ENCODE peak calls at places on chromosomes 13 and 19, in seven cellular contexts. D, V, T, Z, Q, L and H are unnamed samples. For H4K20me1, the result is how much of the 10 kb centered on the place peaks cover.

GRCh38 chr19:43465468-43466120 is at the start of gene LYPD3:
- DNase-seq in T (no peak), Q (peak), Z (peak), L (no peak), D (peak), V (no peak), H (peak)

GRCh38 chr19:40443930-40444180 is 280 bp downstream of the SERTAD3 start:
- DNase-seq in Z (peak), T (peak), L (no peak), D (no peak), Q (no peak), V (no peak), H (no peak)

GRCh38 chr19:15195987-15196682 is 4.7 kb downstream of the NOTCH3 start:
- DNase-seq in V (no peak), Q (no peak), D (peak), Z (peak), L (no peak), T (no peak), H (peak)

GRCh38 chr13:43431279-43431678 is 355.5 kb downstream of the ENOX1 start:
- DNase-seq in V (no peak), Q (no peak), D (no peak), L (no peak), T (no peak), Z (peak), H (no peak)

GRCh38 chr13:20799726-20800416 is 26.1 kb upstream of the EEF1AKMT1 start:
- DNase-seq in L (peak), D (peak), T (no peak), Z (no peak), V (no peak), Q (peak), H (no peak)

GRCh38 chr19:14786421-14786851 is 8.1 kb upstream of the ADGRE2 start:
- DNase-seq in Q (no peak), Z (peak), D (peak), L (no peak), V (no peak), T (peak), H (peak)

GRCh38 chr13:95039415-95039814 is 261.8 kb downstream of the ABCC4 start:
- DNase-seq in T (no peak), V (peak), Q (peak), L (no peak), D (peak), Z (no peak), H (no peak)

GRCh38 chr19:19280561-19280960 is 7.5 kb upstream of the TM6SF2 start:
- DNase-seq in T (no peak), V (no peak), D (peak), Z (no peak), Q (peak), L (no peak), H (no peak)

GRCh38 chr19:17954401-17954800 is 12.5 kb upstream of the KCNN1 start:
- DNase-seq in T (no peak), Z (no peak), D (no peak), Q (no peak), V (no peak), L (no peak), H (no peak)

GRCh38 chr19:33902395-33902794 is 105.7 kb downstream of the KCTD15 start:
- DNase-seq in Q (no peak), T (no peak), Z (no peak), D (no peak), L (no peak), V (no peak), H (no peak)

GRCh38 chr19:44975444-44975843 is 20.3 kb downstream of the CLPTM1 start:
- DNase-seq in L (no peak), D (no peak), V (no peak), Z (no peak), T (no peak), Q (no peak), H (no peak)

GRCh38 chr13:20499986-20500385 is 25.7 kb downstream of the CRYL1 start:
- DNase-seq in Z (no peak), Q (peak), T (no peak), D (peak), V (no peak), L (no peak), H (no peak)

GRCh38 chr19:57192064-57192395 is 730 bp downstream of the ZNF264 start:
- DNase-seq in D (peak), Z (peak), L (no peak), Q (peak), T (no peak), V (no peak), H (no peak)

GRCh38 chr13:23558675-23559536 is 11.3 kb upstream of the TNFRSF19 start:
- DNase-seq in Q (peak), L (peak), T (no peak), D (peak), V (peak), Z (peak), H (no peak)

GRCh38 chr19:16062789-16063188 is 13.5 kb upstream of the TPM4 start:
- DNase-seq in Z (peak), T (peak), V (no peak), D (no peak), L (peak), Q (no peak), H (peak)

GRCh38 chr19:39506944-39507714 is 7.8 kb upstream of the SELENOV start:
- DNase-seq in D (peak), Q (peak), V (peak), T (peak), Z (peak), L (peak), H (peak)

GRCh38 chr19:30217461-30217860 is 154.7 kb upstream of the ZNF536 start:
- DNase-seq in D (no peak), Q (no peak), Z (no peak), T (peak), L (no peak), V (no peak), H (no peak)

GRCh38 chr19:54206831-54207177 is 6.1 kb downstream of the RPS9 start:
- DNase-seq in D (no peak), Q (no peak), T (peak), V (no peak), L (no peak), Z (no peak), H (no peak)

GRCh38 chr19:56367829-56368711 is 25.3 kb downstream of the ZNF582 start:
- DNase-seq in L (peak), D (peak), T (peak), Q (peak), V (peak), Z (peak), H (peak)

GRCh38 chr19:43425567-43426392 is 11.1 kb downstream of the TEX101 start:
- DNase-seq in V (no peak), Q (peak), Z (peak), L (no peak), D (peak), T (peak), H (no peak)

GRCh38 chr13:39415003-39415402 is 188.0 kb downstream of the LHFPL6 start:
- DNase-seq in L (peak), V (peak), Z (no peak), T (no peak), Q (no peak), D (peak), H (no peak)

GRCh38 chr13:46184277-46184699 is 2.3 kb upstream of the LCP1 start:
- DNase-seq in L (peak), T (peak), Z (peak), Q (no peak), D (peak), V (peak), H (peak)

GRCh38 chr13:79658333-79658975 is 177.5 kb downstream of the NDFIP2 start:
- DNase-seq in L (no peak), Z (no peak), V (no peak), Q (no peak), D (no peak), T (no peak), H (no peak)

GRCh38 chr19:19384486-19384885 is 21.0 kb upstream of the GATAD2A start:
- DNase-seq in T (no peak), Q (no peak), V (no peak), Z (peak), L (no peak), D (no peak), H (no peak)

GRCh38 chr19:52992109-52993004 is 21.4 kb upstream of the ERVV-1 start:
- DNase-seq in D (peak), V (no peak), Q (no peak), T (no peak), L (peak), Z (peak), H (peak)

GRCh38 chr13:46303743-46304385 is 83.2 kb downstream of the RUBCNL start:
- DNase-seq in L (no peak), T (no peak), V (no peak), D (no peak), Z (no peak), Q (no peak), H (no peak)

GRCh38 chr13:105552078-105552477 is 983.4 kb downstream of the EFNB2 start:
- DNase-seq in L (no peak), V (no peak), Q (no peak), T (no peak), D (no peak), Z (no peak), H (no peak)

GRCh38 chr13:106533940-106534843 is 1.3 kb downstream of the EFNB2 start:
- DNase-seq in V (no peak), L (peak), T (no peak), D (peak), Q (peak), Z (peak), H (no peak)

GRCh38 chr19:1447944-1448343 is 2.0 kb upstream of the APC2 start:
- DNase-seq in V (no peak), D (no peak), T (no peak), L (no peak), Z (no peak), Q (no peak), H (no peak)

GRCh38 chr19:1445932-1446712 is 3.8 kb upstream of the APC2 start:
- DNase-seq in V (no peak), L (no peak), D (no peak), Q (no peak), Z (peak), T (peak), H (no peak)

GRCh38 chr19:1446713-1447564 is 3.0 kb upstream of the APC2 start:
- DNase-seq in Z (peak), D (peak), V (no peak), Q (no peak), L (no peak), T (peak), H (peak)

GRCh38 chr19:1445185-1445931 is 4.6 kb upstream of the APC2 start:
- DNase-seq in D (peak), Z (peak), T (peak), L (peak), Q (peak), V (peak), H (peak)

DNA sequence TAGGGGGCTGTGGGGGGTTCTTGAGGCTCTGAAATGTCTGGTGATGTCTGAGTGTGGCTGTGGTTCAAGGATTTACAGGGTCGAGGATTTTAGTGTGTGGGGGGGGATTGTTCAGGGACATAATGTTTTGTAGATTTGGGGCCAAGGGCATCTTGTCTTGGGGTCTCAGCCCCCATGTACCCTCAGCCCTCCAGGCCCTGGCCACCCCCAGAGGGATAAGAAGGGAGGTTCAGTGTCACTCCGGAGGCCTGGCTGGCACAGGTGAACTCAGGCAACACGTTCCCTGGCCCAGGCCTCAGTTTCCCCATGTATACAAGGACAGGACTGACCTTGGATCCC is 2.4 kb upstream of the APC2 start:
- DNase-seq in D (no peak), Z (no peak), L (no peak), V (no peak), T (peak), Q (no peak), H (no peak)
- H4K20me1 ChIP-seq in D (under half), Z (under half), L (under half), V (under half), T (under half), Q (half or more), H (under half)

GRCh38 chr19:3984584-3984907 is 717 bp downstream of the EEF2 start:
- DNase-seq in T (no peak), Q (no peak), V (no peak), Z (no peak), L (no peak), D (no peak), H (no peak)
- H4K20me1 ChIP-seq in T (half or more), Q (half or more), V (half or more), Z (half or more), L (under half), D (under half), H (under half)

DNA sequence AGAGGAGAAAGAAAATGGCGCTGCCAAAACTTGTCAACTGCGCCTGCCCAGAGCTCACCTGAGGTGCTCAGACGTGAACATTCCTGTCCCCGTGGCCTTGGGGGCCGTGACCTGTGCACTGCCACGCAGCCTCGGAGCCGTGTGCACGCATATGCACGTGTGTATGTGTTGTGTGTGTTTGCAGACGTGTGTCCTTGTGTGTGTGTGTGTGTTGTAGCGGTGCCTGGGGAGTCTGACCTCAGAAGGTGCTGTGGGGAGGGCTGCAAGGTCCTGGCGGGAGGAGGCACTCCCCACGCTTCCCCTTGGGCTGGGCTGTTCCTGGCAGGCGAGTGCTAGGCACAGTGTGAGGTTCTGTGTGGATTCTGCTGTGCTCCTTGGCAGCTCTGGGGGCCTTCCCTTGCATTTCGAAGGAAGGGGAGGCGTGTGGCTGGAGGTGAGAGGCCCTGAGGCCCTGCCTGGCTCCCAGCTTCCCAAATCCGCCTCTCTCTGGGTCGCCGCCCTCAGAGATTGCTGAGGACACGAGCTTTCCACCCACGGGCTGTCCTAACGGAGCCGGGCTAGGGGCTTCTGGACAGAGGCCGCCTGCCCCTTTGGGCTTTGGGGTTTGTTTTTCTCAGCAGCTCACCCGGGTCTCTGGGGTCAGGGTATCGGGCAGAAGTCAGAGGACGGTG is 4.5 kb downstream of the BSG start:
- DNase-seq in V (no peak), T (no peak), Z (no peak), D (no peak), Q (no peak), L (no peak), H (no peak)
- H4K20me1 ChIP-seq in V (half or more), T (under half), Z (half or more), D (under half), Q (half or more), L (under half), H (under half)

GRCh38 chr19:49101160-49101559 is 13.0 kb upstream of the LIN7B start:
- DNase-seq in D (no peak), Q (no peak), L (no peak), T (no peak), V (no peak), Z (no peak), H (no peak)
- H4K20me1 ChIP-seq in D (under half), Q (half or more), L (under half), T (half or more), V (under half), Z (under half), H (under half)

GRCh38 chr19:5296457-5297271 is 43.9 kb downstream of the PTPRS start:
- DNase-seq in Z (no peak), Q (no peak), D (no peak), T (peak), L (no peak), V (no peak), H (no peak)
- H4K20me1 ChIP-seq in Z (under half), Q (under half), D (under half), T (under half), L (under half), V (under half), H (under half)

DNA sequence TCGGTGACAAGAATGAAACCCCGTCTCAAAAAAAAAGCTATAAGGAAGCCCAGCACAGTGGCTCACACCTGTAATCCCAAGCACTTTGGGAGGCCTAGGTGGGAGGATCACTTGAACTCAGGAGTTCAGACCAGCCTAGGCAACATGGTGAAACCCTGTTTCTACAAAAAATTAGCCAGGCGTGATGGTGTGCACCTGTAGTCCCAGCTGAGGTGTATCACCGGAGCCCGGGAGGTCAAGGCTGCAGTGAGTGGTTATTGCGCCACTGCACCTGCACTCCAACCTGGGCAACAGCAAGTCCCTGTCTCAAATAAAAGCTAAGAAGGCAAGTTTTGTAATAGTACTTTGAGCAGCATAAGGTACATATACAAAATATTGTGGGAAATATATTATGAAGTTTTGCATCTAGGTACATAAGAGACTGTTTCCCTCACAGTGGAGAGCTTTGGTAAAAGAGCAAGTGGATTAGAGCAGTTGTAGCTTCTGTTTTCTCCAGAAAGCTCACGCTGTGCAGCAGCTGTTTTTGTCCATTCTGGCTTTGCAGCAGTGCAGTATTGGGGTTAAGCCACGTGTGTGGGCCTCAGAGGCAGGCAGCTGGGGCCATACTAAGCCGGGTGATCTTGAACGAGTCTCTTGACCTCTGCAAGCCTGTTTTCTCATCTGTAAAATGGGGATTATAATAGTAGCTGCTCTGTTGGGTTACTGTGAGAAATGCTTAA is 35.4 kb downstream of the ARHGAP35 start:
- DNase-seq in T (peak), Z (no peak), D (no peak), V (no peak), L (no peak), Q (no peak), H (no peak)
- H4K20me1 ChIP-seq in T (under half), Z (under half), D (under half), V (under half), L (under half), Q (under half), H (under half)

DNA sequence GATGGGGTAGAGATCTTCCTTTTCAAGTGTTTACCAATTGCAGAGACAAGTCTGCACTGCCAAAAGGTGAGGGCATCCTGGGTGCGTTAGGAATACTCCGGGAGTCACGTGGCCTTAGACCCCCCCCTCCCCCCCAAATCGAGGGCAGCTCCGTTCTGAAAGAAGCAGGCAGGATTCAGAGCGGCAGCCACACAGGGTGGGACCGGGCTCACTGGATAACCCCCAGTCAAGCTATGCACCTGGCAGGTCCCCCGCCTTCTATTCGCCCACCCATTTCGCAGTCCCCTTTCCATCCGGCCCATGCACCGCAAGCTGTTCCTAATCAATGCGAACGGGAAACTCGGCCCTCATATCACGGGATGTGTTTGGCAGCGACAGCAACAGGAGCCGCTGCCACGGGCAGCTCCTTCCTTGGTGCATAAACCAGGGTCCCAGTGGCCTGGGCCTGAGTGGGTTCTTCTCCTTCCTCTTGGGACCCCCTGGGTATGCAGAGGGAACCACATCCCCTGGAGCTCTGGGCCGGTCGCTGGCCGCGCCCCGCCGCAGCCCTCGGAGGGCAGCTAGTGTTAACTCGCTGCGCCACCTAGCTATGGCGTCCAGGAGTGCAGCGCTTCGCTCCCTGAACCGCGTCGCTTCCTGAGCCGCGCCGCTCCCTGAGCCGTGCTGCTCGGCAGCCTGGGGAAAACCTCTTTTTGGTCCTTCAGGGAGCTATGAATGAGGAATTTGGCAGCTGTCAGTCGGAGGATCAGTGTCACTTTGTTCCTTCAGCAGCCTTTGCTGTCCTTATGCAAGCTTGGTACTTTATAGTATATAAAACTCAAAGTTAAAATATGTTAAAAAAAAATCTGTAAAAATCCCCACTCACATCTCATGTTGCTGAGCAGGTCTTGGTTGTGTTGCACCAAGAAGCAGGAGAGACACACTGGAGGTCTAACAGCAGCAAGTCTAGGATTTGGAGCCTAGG is 41.4 kb downstream of the LYL1 start:
- DNase-seq in Z (peak), Q (peak), V (peak), D (peak), T (peak), L (peak), H (peak)
- H4K20me1 ChIP-seq in Z (under half), Q (under half), V (under half), D (under half), T (under half), L (under half), H (under half)

DNA sequence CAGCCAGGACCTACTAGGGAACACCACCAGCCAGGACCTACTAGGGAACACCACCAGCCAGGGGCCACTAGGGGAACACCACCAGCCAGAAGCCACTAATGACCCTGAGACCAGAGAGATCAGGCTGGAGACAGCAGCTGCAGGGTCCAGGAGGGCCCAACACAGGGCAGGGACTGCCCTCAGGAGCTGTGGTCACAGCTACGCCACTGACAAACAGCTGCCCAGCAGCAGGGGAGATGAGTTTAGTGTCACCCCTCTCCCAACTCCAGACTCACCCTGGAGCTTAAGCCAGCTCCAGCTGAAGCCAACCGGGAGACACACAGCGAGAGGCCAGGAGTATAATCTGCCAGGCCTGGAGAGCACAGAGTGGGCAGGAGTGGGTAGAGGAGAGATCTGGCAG is 25.7 kb downstream of the TUBGCP3 start:
- DNase-seq in T (no peak), Z (no peak), Q (no peak), V (no peak), D (no peak), L (no peak), H (no peak)
- H4K20me1 ChIP-seq in T (under half), Z (under half), Q (under half), V (under half), D (under half), L (under half), H (under half)